ENCODE peak calls at places on chromosomes 6 and 20, in six cellular contexts. H is AG04450, P is HT1080, W is RWPE1, X is D341Med, K is posterior vena cava. B is an unnamed sample.
A peak's percentile ranks its signal among the peaks of the same experiment; 100 is the strongest.

GRCh38 chr20:35092524-35093244 is at the start of gene TRPC4AP:
- DNase-seq in H (peak; percentile 65), P (peak; percentile 93), W (peak; percentile 95), X (peak; percentile 95), K (peak; percentile 98), B (peak; percentile 92)

GRCh38 chr6:53432318-53433161 is 83.8 kb upstream of the ELOVL5 start:
- DNase-seq in H (peak; percentile 37), P (peak; percentile 18), W (peak; percentile 25), X (peak; percentile 32), K (no peak), B (peak; percentile 21)

GRCh38 chr6:79173378-79173777 is 61.1 kb downstream of the HMGN3 start:
- DNase-seq in H (no peak), P (no peak), W (no peak), X (no peak), K (no peak), B (no peak)

GRCh38 chr20:47493175-47493953 is 8.3 kb upstream of the NCOA3 start:
- DNase-seq in H (no peak), P (peak; percentile 58), W (peak; percentile 89), X (peak; percentile 71), K (peak; percentile 93), B (peak; percentile 67)

GRCh38 chr6:38052035-38052434 is 232.5 kb downstream of the ZFAND3 start:
- DNase-seq in H (no peak), P (no peak), W (peak; percentile 50), X (no peak), K (no peak), B (no peak)

GRCh38 chr6:99334526-99335127 is 14.8 kb downstream of the FAXC start:
- DNase-seq in H (peak; percentile 11), P (peak; percentile 63), W (peak; percentile 51), X (peak; percentile 65), K (no peak), B (peak; percentile 40)

GRCh38 chr6:132819405-132820145 is 5.2 kb downstream of the RPS12 start:
- DNase-seq in H (no peak), P (peak; percentile 63), W (peak; percentile 59), X (no peak), K (no peak), B (no peak)

GRCh38 chr6:33931799-33932198 is 128.0 kb upstream of the MLN start:
- DNase-seq in H (no peak), P (no peak), W (no peak), X (no peak), K (no peak), B (no peak)

GRCh38 chr6:117840541-117840983 is 66.5 kb upstream of the SLC35F1 start:
- DNase-seq in H (no peak), P (peak; percentile 34), W (peak; percentile 13), X (no peak), K (no peak), B (no peak)

GRCh38 chr6:39100358-39100757 is 14.6 kb downstream of the SAYSD1 start:
- DNase-seq in H (no peak), P (no peak), W (no peak), X (no peak), K (no peak), B (no peak)

GRCh38 chr6:34047913-34048867 is 97.7 kb downstream of the GRM4 start:
- DNase-seq in H (no peak), P (no peak), W (no peak), X (no peak), K (no peak), B (no peak)

GRCh38 chr20:6588296-6588695 is 179.2 kb upstream of the BMP2 start:
- DNase-seq in H (no peak), P (peak; percentile 52), W (no peak), X (no peak), K (no peak), B (no peak)

GRCh38 chr6:129500958-129501381 is 209.0 kb downstream of the ARHGAP18 start:
- DNase-seq in H (no peak), P (no peak), W (peak; percentile 33), X (peak; percentile 53), K (no peak), B (no peak)

GRCh38 chr20:61719691-61720347 is 345.9 kb downstream of the TAF4 start:
- DNase-seq in H (no peak), P (peak; percentile 29), W (no peak), X (no peak), K (no peak), B (no peak)

GRCh38 chr6:150354754-150355571 is 13.8 kb upstream of the IYD start:
- DNase-seq in H (no peak), P (no peak), W (no peak), X (no peak), K (no peak), B (no peak)

GRCh38 chr6:107894821-107895396 is 63.1 kb downstream of the SEC63 start:
- DNase-seq in H (no peak), P (no peak), W (no peak), X (no peak), K (no peak), B (no peak)

GRCh38 chr6:139262519-139263300 is 29.1 kb downstream of the TXLNB start:
- DNase-seq in H (no peak), P (peak; percentile 53), W (no peak), X (no peak), K (no peak), B (no peak)